ENCODE peak calls at places on chromosomes 2 and 18, in four cellular contexts. L is GM12878, D is GM12891, Z is HepG2. U is an unnamed sample.

GRCh38 chr2:113240915-113241911 is 37.5 kb downstream of the PAX8 start:
- DNase-seq in L (no peak), D (no peak), Z (peak), U (no peak)

GRCh38 chr2:126862730-126863129 is 36.0 kb upstream of the TEX51 start:
- DNase-seq in L (no peak), D (no peak), Z (no peak), U (no peak)

GRCh38 chr2:220181158-220181557 is 553.7 kb downstream of the SLC4A3 start:
- DNase-seq in L (no peak), D (no peak), Z (no peak), U (no peak)

GRCh38 chr2:21047161-21048009 is 3.5 kb upstream of the APOB start:
- DNase-seq in L (no peak), D (no peak), Z (peak), U (no peak)

GRCh38 chr2:219496247-219496646 is 2.4 kb upstream of the GMPPA start:
- DNase-seq in L (no peak), D (no peak), Z (no peak), U (no peak)

GRCh38 chr18:62279561-62279960 is 45.5 kb upstream of the TNFRSF11A start:
- DNase-seq in L (no peak), D (no peak), Z (no peak), U (no peak)

GRCh38 chr2:149169653-149170052 is 131.2 kb downstream of the LYPD6B start:
- DNase-seq in L (no peak), D (no peak), Z (no peak), U (no peak)

GRCh38 chr18:48048251-48048650 is 117.8 kb upstream of the SMAD2 start:
- DNase-seq in L (no peak), D (no peak), Z (no peak), U (no peak)

GRCh38 chr2:176118606-176119370 is 2.2 kb downstream of the HOXD10 start:
- DNase-seq in L (no peak), D (no peak), Z (peak), U (no peak)

GRCh38 chr2:119521437-119521825 is 2.9 kb downstream of the SCTR start:
- DNase-seq in L (no peak), D (no peak), Z (no peak), U (no peak)

GRCh38 chr2:226839960-226840359 is 4.1 kb downstream of the RHBDD1 start:
- DNase-seq in L (no peak), D (no peak), Z (no peak), U (no peak)

GRCh38 chr2:121527009-121527682 is 3.5 kb upstream of the RNU4ATAC start:
- DNase-seq in L (no peak), D (no peak), Z (no peak), U (no peak)

GRCh38 chr18:44792456-44793080 is 111.9 kb downstream of the SETBP1 start:
- DNase-seq in L (no peak), D (no peak), Z (no peak), U (no peak)

GRCh38 chr2:162473296-162473695 is 129.4 kb downstream of the GCA start:
- DNase-seq in L (no peak), D (no peak), Z (no peak), U (no peak)

GRCh38 chr2:238133499-238134392 is 4.7 kb upstream of the KLHL30 start:
- DNase-seq in L (no peak), D (no peak), Z (peak), U (no peak)

GRCh38 chr18:60021556-60021955 is 121.8 kb downstream of the PMAIP1 start:
- DNase-seq in L (no peak), D (no peak), Z (no peak), U (no peak)

GRCh38 chr2:38245114-38245641 is 131.9 kb downstream of the ATL2 start:
- DNase-seq in L (no peak), D (no peak), Z (no peak), U (no peak)

GRCh38 chr2:54556659-54557121 is 100.6 kb downstream of the SPTBN1 start:
- DNase-seq in L (no peak), D (no peak), Z (no peak), U (no peak)

GRCh38 chr18:75104483-75104882 is 104.5 kb downstream of the PTGR3 start:
- DNase-seq in L (no peak), D (no peak), Z (no peak), U (no peak)

GRCh38 chr2:219510512-219511135 is 3.7 kb upstream of the ASIC4 start:
- DNase-seq in L (no peak), D (no peak), Z (no peak), U (no peak)

GRCh38 chr2:205879362-205879761 is 197.1 kb downstream of the NRP2 start:
- DNase-seq in L (no peak), D (no peak), Z (no peak), U (no peak)

GRCh38 chr18:34314847-34315246 is 90.1 kb upstream of the NOL4 start:
- DNase-seq in L (no peak), D (no peak), Z (no peak), U (no peak)

GRCh38 chr2:20446917-20447436 is at the start of gene RHOB:
- DNase-seq in L (peak), D (peak), Z (peak), U (peak)

GRCh38 chr2:36356990-36357505 is 1.5 kb downstream of the CRIM1 start:
- DNase-seq in L (no peak), D (no peak), Z (peak), U (no peak)

GRCh38 chr2:103484906-103485305 is 723.1 kb downstream of the TMEM182 start:
- DNase-seq in L (no peak), D (no peak), Z (no peak), U (no peak)
- TF ChIP-seq POLR2A in L (no peak), D (no peak), Z (no peak), U (no peak)

DNA sequence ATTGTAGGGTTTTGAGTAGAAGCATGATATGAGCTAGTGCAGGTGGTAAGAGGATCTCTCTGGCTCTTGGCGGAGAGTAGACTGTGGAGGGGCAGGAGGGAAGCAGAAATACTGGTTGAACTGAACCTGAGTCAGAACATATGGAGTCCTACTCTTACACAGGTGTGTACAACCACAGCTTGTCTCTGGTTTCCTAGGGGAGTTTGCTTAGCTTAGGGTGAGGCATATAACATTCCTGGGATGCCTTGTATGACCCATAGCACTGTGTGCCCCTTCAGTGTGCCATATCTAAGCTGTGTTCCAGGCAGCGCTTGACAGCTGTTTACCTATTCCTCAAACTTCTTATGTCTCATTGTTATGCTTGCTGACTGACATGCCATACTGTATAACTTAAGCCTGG is 97.3 kb upstream of the GCFC2 start:
- DNase-seq in L (no peak), D (no peak), Z (no peak), U (no peak)
- TF ChIP-seq POLR2AphosphoS5 in L (no peak), D (no peak), Z (no peak), U (no peak)

DNA sequence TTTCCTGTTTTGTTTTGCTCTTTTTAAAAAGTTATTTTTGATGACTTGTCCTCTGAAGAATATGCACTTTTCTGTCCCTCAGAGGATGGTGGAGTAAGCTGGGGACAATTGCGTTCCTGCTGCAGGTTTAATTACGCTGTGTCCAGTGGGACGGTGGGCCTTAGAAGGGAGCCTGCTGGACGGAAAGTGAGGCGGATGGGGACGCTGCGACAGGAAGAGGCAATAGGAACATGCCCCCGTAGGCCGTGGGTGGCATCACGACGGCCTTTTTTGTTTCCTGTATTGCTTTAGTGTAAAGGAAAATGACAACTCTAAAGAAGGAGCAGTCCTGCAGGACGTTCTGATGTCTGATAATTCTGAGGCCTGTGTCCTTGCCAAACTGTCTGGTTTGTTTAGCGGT is 121.6 kb downstream of the NFATC1 start:
- DNase-seq in L (no peak), D (no peak), Z (no peak), U (no peak)
- TF ChIP-seq POLR2A in L (no peak), D (no peak), Z (no peak), U (no peak)

GRCh38 chr2:240201861-240202260 is 61.4 kb upstream of the OTOS start:
- DNase-seq in L (no peak), D (no peak), Z (no peak), U (no peak)

GRCh38 chr2:240198226-240198625 is 57.8 kb upstream of the OTOS start:
- DNase-seq in L (no peak), D (no peak), Z (no peak), U (no peak)

GRCh38 chr2:240202616-240203015 is 62.2 kb upstream of the OTOS start:
- DNase-seq in L (no peak), D (no peak), Z (no peak), U (no peak)

GRCh38 chr2:240199133-240199870 is 58.8 kb upstream of the OTOS start:
- DNase-seq in L (no peak), D (no peak), Z (no peak), U (no peak)

GRCh38 chr2:240200230-240201051 is 60.0 kb upstream of the OTOS start:
- DNase-seq in L (no peak), D (no peak), Z (no peak), U (no peak)
- TF ChIP-seq POLR2AphosphoS5 in L (no peak), D (no peak), Z (no peak), U (no peak)

U was measured in GM12892.